ENCODE peak calls at places on chromosomes 11 and 22, in nine cellular contexts. F is dorsolateral prefrontal cortex; W is posterior vena cava; L is HT1080; O is psoas muscle; D is epithelial cell of esophagus; K is islet precursor cell; Y is left kidney; S is CD8-positive, alpha-beta memory T cell. M is an unnamed sample.

GRCh38 chr11:95788921-95789505 is 569 bp downstream of the FAM76B start:
- DNase-seq in F (peak), W (no peak), L (peak), O (no peak), D (peak), K (peak), Y (peak), S (peak), M (peak)

GRCh38 chr22:48137640-48138039 is 1375.2 kb downstream of the TBC1D22A start:
- DNase-seq in F (no peak), W (no peak), L (no peak), O (no peak), D (no peak), K (peak), Y (peak), S (no peak), M (peak)

GRCh38 chr11:2778630-2779498 is 79.1 kb upstream of the KCNQ1OT1 start:
- DNase-seq in F (peak), W (peak), L (peak), O (peak), D (peak), K (peak), Y (peak), S (no peak), M (peak)

GRCh38 chr11:64803846-64804345 is 882 bp upstream of the MAP4K2 start:
- DNase-seq in F (no peak), W (no peak), L (no peak), O (no peak), D (no peak), K (peak), Y (no peak), S (no peak), M (peak)

GRCh38 chr11:67497656-67498291 is 7.4 kb downstream of the PITPNM1 start:
- DNase-seq in F (no peak), W (no peak), L (no peak), O (no peak), D (no peak), K (no peak), Y (no peak), S (no peak), M (no peak)

GRCh38 chr11:69343401-69344321 is 49.7 kb downstream of the MYEOV start:
- DNase-seq in F (no peak), W (peak), L (no peak), O (no peak), D (no peak), K (peak), Y (no peak), S (no peak), M (peak)

GRCh38 chr11:116311141-116311540 is 461.6 kb downstream of the BUD13 start:
- DNase-seq in F (no peak), W (no peak), L (no peak), O (no peak), D (no peak), K (no peak), Y (no peak), S (no peak), M (no peak)

GRCh38 chr11:126339866-126340434 is 15.5 kb upstream of the ST3GAL4 start:
- DNase-seq in F (no peak), W (peak), L (no peak), O (peak), D (no peak), K (no peak), Y (peak), S (no peak), M (no peak)

GRCh38 chr11:16179668-16180067 is 176.7 kb downstream of the SOX6 start:
- DNase-seq in F (no peak), W (no peak), L (no peak), O (no peak), D (no peak), K (no peak), Y (no peak), S (no peak), M (no peak)

GRCh38 chr11:57633394-57634058 is 16.2 kb downstream of the YPEL4 start:
- DNase-seq in F (no peak), W (no peak), L (no peak), O (no peak), D (no peak), K (no peak), Y (no peak), S (no peak), M (no peak)

GRCh38 chr11:42066113-42066512 is 606.7 kb upstream of the LRRC4C start:
- DNase-seq in F (peak), W (no peak), L (peak), O (peak), D (no peak), K (peak), Y (no peak), S (no peak), M (peak)

GRCh38 chr22:43642807-43643206 is 169.3 kb downstream of the EFCAB6 start:
- DNase-seq in F (no peak), W (no peak), L (no peak), O (no peak), D (no peak), K (no peak), Y (no peak), S (no peak), M (no peak)